ENCODE peak calls at places on chromosomes 4 and X, in five cellular contexts. D, T, I, W and B are unnamed samples.

GRCh38 chrX:140712413-140713173 is 3.0 kb downstream of the LINC00632 start:
- DNase-seq in D (no peak), T (peak; percentile 46), I (peak; percentile 72), W (no peak), B (peak; percentile 87)

GRCh38 chr4:15149842-15150592 is 147.7 kb downstream of the CPEB2 start:
- DNase-seq in D (peak; percentile 62), T (no peak), I (peak; percentile 77), W (peak; percentile 86), B (no peak)

GRCh38 chr4:2812985-2813384 is 20.1 kb downstream of the SH3BP2 start:
- DNase-seq in D (no peak), T (no peak), I (no peak), W (no peak), B (no peak)

GRCh38 chr4:7624361-7624760 is 189.6 kb upstream of the PSAPL1 start:
- DNase-seq in D (no peak), T (no peak), I (no peak), W (no peak), B (no peak)

GRCh38 chrX:155877288-155877687 is 3.9 kb upstream of the VAMP7 start:
- DNase-seq in D (no peak), T (no peak), I (no peak), W (no peak), B (no peak)

GRCh38 chr4:2079926-2080325 is 20.8 kb downstream of the NAT8L start:
- DNase-seq in D (no peak), T (peak; percentile 32), I (no peak), W (no peak), B (peak; percentile 65)

GRCh38 chrX:109774136-109774535 is 41.1 kb upstream of the ACSL4 start:
- DNase-seq in D (no peak), T (no peak), I (no peak), W (no peak), B (no peak)

GRCh38 chr4:64781737-64782326 is 372.6 kb upstream of the TECRL start:
- DNase-seq in D (peak; percentile 7), T (no peak), I (peak; percentile 46), W (peak; percentile 30), B (no peak)

GRCh38 chr4:6779667-6780565 is 2.6 kb upstream of the KIAA0232 start:
- DNase-seq in D (no peak), T (peak; percentile 42), I (peak; percentile 51), W (peak; percentile 62), B (no peak)

GRCh38 chr4:117429061-117429460 is 343.7 kb upstream of the TRAM1L1 start:
- DNase-seq in D (no peak), T (no peak), I (no peak), W (no peak), B (no peak)

GRCh38 chr4:175530655-175531054 is 281.4 kb downstream of the GPM6A start:
- DNase-seq in D (no peak), T (no peak), I (no peak), W (no peak), B (no peak)

GRCh38 chrX:29044802-29045201 is 457.6 kb downstream of the IL1RAPL1 start:
- DNase-seq in D (no peak), T (no peak), I (no peak), W (peak; percentile 16), B (no peak)

GRCh38 chr4:13236485-13236884 is 247.7 kb downstream of the RAB28 start:
- DNase-seq in D (no peak), T (no peak), I (no peak), W (no peak), B (no peak)

GRCh38 chr4:108533245-108533844 is 87.0 kb upstream of the RPL34 start:
- DNase-seq in D (no peak), T (no peak), I (no peak), W (no peak), B (no peak)

GRCh38 chr4:169658970-169659735 is 38.8 kb downstream of the CLCN3 start:
- DNase-seq in D (no peak), T (no peak), I (no peak), W (no peak), B (no peak)

GRCh38 chr4:75715105-75715799 is 9.1 kb upstream of the USO1 start:
- DNase-seq in D (no peak), T (no peak), I (no peak), W (no peak), B (peak; percentile 25)

GRCh38 chr4:113064244-113064643 is 14.8 kb downstream of the ANK2 start:
- DNase-seq in D (no peak), T (no peak), I (peak; percentile 54), W (peak; percentile 97), B (no peak)

GRCh38 chr4:152591361-152591760 is 55.5 kb upstream of the FBXW7 start:
- DNase-seq in D (no peak), T (peak; percentile 57), I (no peak), W (peak; percentile 40), B (no peak)

GRCh38 chr4:31647776-31648175 is 927.6 kb downstream of the PCDH7 start:
- DNase-seq in D (no peak), T (no peak), I (no peak), W (no peak), B (no peak)

GRCh38 chrX:12447448-12448154 is 309.3 kb downstream of the FRMPD4 start:
- DNase-seq in D (peak; percentile 75), T (no peak), I (no peak), W (no peak), B (no peak)

GRCh38 chr4:15400911-15401671 is 26.7 kb upstream of the C1QTNF7 start:
- DNase-seq in D (peak; percentile 64), T (no peak), I (no peak), W (no peak), B (no peak)

GRCh38 chr4:153541426-153542096 is 75.4 kb downstream of the TMEM131L start:
- DNase-seq in D (peak; percentile 86), T (no peak), I (no peak), W (no peak), B (no peak)

GRCh38 chr4:186472948-186473347 is 82.4 kb downstream of the MTNR1A start:
- DNase-seq in D (no peak), T (no peak), I (peak; percentile 78), W (peak; percentile 19), B (no peak)

GRCh38 chr4:176588436-176588835 is 204.3 kb downstream of the VEGFC start:
- DNase-seq in D (no peak), T (no peak), I (no peak), W (no peak), B (no peak)

GRCh38 chr4:181418491-181418890 is 824.7 kb upstream of the TENM3 start:
- DNase-seq in D (no peak), T (no peak), I (no peak), W (peak; percentile 50), B (no peak)

GRCh38 chr4:76212851-76213414 is 691 bp downstream of the SCARB2 start:
- DNase-seq in D (no peak), T (no peak), I (no peak), W (no peak), B (no peak)

GRCh38 chr4:39706334-39706733 is 8.4 kb downstream of the UBE2K start:
- DNase-seq in D (peak; percentile 83), T (peak; percentile 35), I (peak; percentile 64), W (no peak), B (no peak)

GRCh38 chr4:163556169-163556568 is 61.7 kb downstream of the TMA16 start:
- DNase-seq in D (no peak), T (no peak), I (no peak), W (peak; percentile 57), B (no peak)

GRCh38 chr4:119598521-119598920 is 30.1 kb downstream of the PDE5A start:
- DNase-seq in D (no peak), T (no peak), I (no peak), W (no peak), B (no peak)

GRCh38 chr4:142331646-142332045 is 514.5 kb downstream of the INPP4B start:
- DNase-seq in D (peak; percentile 58), T (no peak), I (no peak), W (no peak), B (no peak)

GRCh38 chr4:2791518-2792395 is 1.1 kb upstream of the SH3BP2 start:
- DNase-seq in D (no peak), T (peak; percentile 55), I (no peak), W (no peak), B (no peak)

GRCh38 chr4:23931489-23931830 is 41.6 kb upstream of the PPARGC1A start:
- DNase-seq in D (no peak), T (no peak), I (peak; percentile 48), W (no peak), B (no peak)

GRCh38 chr4:37758226-37758625 is 68.3 kb upstream of the PGM2 start:
- DNase-seq in D (peak; percentile 41), T (no peak), I (no peak), W (no peak), B (no peak)

GRCh38 chrX:111168314-111168713 is 72.3 kb downstream of the PAK3 start:
- DNase-seq in D (no peak), T (no peak), I (peak; percentile 8), W (peak; percentile 90), B (no peak)

GRCh38 chr4:40228497-40229365 is 31.9 kb downstream of the RHOH start:
- DNase-seq in D (no peak), T (peak; percentile 61), I (peak; percentile 43), W (peak; percentile 10), B (no peak)